ENCODE peak calls at places on chromosomes 5 and 9, in five cellular contexts. G is mucosa of descending colon; Q is lower leg skin; U is CD8-positive, alpha-beta T cell; B is effector memory CD4-positive, alpha-beta T cell. V is an unnamed sample.

GRCh38 chr9:135047521-135047920 is 39.9 kb upstream of the OLFM1 start:
- DNase-seq in G (no peak), Q (no peak), U (no peak), B (no peak), V (no peak)

GRCh38 chr9:5630038-5630507 is 1.2 kb downstream of the RIC1 start:
- DNase-seq in G (peak), Q (no peak), U (no peak), B (no peak), V (no peak)

GRCh38 chr5:107134931-107135330 is 535.8 kb downstream of the EFNA5 start:
- DNase-seq in G (no peak), Q (no peak), U (no peak), B (no peak), V (no peak)

GRCh38 chr5:141695627-141696180 is 13.7 kb upstream of the ARAP3 start:
- DNase-seq in G (peak), Q (no peak), U (no peak), B (no peak), V (peak)

GRCh38 chr5:33994845-33995244 is 10.4 kb upstream of the SLC45A2 start:
- DNase-seq in G (no peak), Q (no peak), U (no peak), B (no peak), V (no peak)

GRCh38 chr9:70220216-70220615 is 38.6 kb upstream of the SMC5 start:
- DNase-seq in G (no peak), Q (no peak), U (no peak), B (no peak), V (no peak)

GRCh38 chr5:92945630-92946097 is 635.4 kb downstream of the NR2F1-AS1 start:
- DNase-seq in G (no peak), Q (no peak), U (no peak), B (no peak), V (no peak)

GRCh38 chr5:90410178-90410762 is 714 bp upstream of the CETN3 start:
- DNase-seq in G (no peak), Q (no peak), U (no peak), B (no peak), V (no peak)

GRCh38 chr9:131447148-131447547 is 53.3 kb downstream of the PRRC2B start:
- DNase-seq in G (no peak), Q (peak), U (no peak), B (no peak), V (no peak)

GRCh38 chr5:86029308-86029707 is 588.4 kb upstream of the COX7C start:
- DNase-seq in G (no peak), Q (no peak), U (no peak), B (no peak), V (no peak)

GRCh38 chr9:118529210-118529609 is 825.0 kb downstream of the TLR4 start:
- DNase-seq in G (no peak), Q (no peak), U (no peak), B (no peak), V (no peak)

GRCh38 chr5:66848749-66849641 is 252.8 kb downstream of the MAST4 start:
- DNase-seq in G (no peak), Q (no peak), U (no peak), B (no peak), V (no peak)

GRCh38 chr9:131228096-131228495 is 48.2 kb downstream of the FAM78A start:
- DNase-seq in G (no peak), Q (no peak), U (no peak), B (no peak), V (no peak)

GRCh38 chr5:157568717-157569116 is 6.9 kb downstream of the ADAM19 start:
- DNase-seq in G (no peak), Q (no peak), U (no peak), B (no peak), V (no peak)

GRCh38 chr5:89260254-89260653 is 377.3 kb upstream of the MEF2C start:
- DNase-seq in G (no peak), Q (no peak), U (no peak), B (no peak), V (no peak)

GRCh38 chr5:176365663-176366574 is 632 bp downstream of the ARL10 start:
- DNase-seq in G (peak), Q (no peak), U (no peak), B (no peak), V (peak)

GRCh38 chr9:121398374-121398773 is 28.3 kb upstream of the STOM start:
- DNase-seq in G (no peak), Q (peak), U (no peak), B (no peak), V (no peak)

GRCh38 chr9:69621735-69622460 is 50.3 kb downstream of the APBA1 start:
- DNase-seq in G (no peak), Q (no peak), U (no peak), B (no peak), V (no peak)

GRCh38 chr9:135617538-135617900 is 21.8 kb downstream of the GLT6D1 start:
- DNase-seq in G (no peak), Q (no peak), U (no peak), B (no peak), V (no peak)

GRCh38 chr5:90473321-90474234 is 993 bp downstream of the MBLAC2 start:
- DNase-seq in G (peak), Q (peak), U (no peak), B (no peak), V (peak)

GRCh38 chr5:139043127-139043905 is 154.9 kb downstream of the SIL1 start:
- DNase-seq in G (no peak), Q (no peak), U (no peak), B (no peak), V (no peak)

GRCh38 chr9:130451509-130452388 is 7.0 kb downstream of the ASS1 start:
- DNase-seq in G (peak), Q (peak), U (no peak), B (no peak), V (peak)

GRCh38 chr9:132809677-132810076 is 68.4 kb downstream of the AK8 start:
- DNase-seq in G (no peak), Q (no peak), U (no peak), B (no peak), V (no peak)

GRCh38 chr5:149831492-149831891 is 101.4 kb downstream of the PPARGC1B start:
- DNase-seq in G (no peak), Q (no peak), U (no peak), B (no peak), V (no peak)

GRCh38 chr5:61229416-61229815 is 67.1 kb upstream of the SMIM15 start:
- DNase-seq in G (no peak), Q (no peak), U (no peak), B (no peak), V (no peak)

GRCh38 chr5:37839441-37840035 is 303 bp downstream of the GDNF start:
- DNase-seq in G (no peak), Q (peak), U (no peak), B (no peak), V (peak)

GRCh38 chr9:95504053-95504963 is 12.5 kb downstream of the PTCH1 start:
- DNase-seq in G (no peak), Q (no peak), U (no peak), B (no peak), V (peak)

GRCh38 chr5:72847439-72847838 is 31.0 kb downstream of the TNPO1 start:
- DNase-seq in G (no peak), Q (no peak), U (no peak), B (no peak), V (no peak)
- H3K4me3 ChIP-seq in G (no peak), Q (no peak), U (peak), B (peak), V (peak)

GRCh38 chr9:128838338-128838737 is 8.7 kb upstream of the SPOUT1 start:
- DNase-seq in G (no peak), Q (no peak), U (no peak), B (no peak), V (no peak)
- H3K4me3 ChIP-seq in G (no peak), Q (no peak), U (no peak), B (no peak), V (no peak)

DNA sequence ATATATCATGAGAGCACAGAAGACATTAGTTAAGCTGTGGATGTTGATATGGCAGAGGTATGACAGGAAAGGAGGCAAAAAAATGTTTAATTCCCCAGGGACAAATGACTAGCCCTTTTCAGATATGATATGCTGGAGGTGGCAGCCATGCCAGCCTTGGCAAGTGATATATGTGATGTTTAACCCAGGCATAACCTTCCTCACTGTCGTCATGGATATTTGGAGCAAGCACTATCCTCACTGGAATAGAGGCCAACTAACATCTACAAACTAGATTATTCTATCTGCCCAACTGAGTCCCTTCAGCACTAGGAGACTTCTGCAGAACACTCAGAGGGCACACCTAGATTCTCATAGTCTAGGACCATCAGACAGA is 27.3 kb upstream of the SLC46A2 start:
- DNase-seq in G (peak), Q (no peak), U (no peak), B (no peak), V (no peak)
- H3K4me3 ChIP-seq in G (no peak), Q (no peak), U (no peak), B (no peak), V (no peak)

DNA sequence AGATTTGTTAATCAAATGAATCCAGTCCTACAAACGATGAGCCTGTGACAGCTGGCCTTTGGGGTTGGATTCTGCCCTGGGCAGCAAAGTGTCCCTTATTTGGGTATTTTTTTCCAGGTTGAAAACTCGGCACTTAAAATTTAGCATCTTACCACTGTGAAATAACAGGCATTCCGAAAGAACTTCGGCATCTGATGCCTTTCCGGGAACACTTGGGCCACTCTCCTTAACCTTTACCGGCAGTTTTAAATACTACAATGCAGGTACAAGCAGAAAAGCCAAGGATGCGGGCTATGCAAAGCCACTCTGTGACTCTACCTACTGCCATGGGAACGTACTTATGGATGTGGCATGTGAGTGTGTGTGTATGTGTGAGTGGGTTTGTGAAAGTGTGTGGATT is 1.0 kb upstream of the RASGRF2 start:
- DNase-seq in G (no peak), Q (no peak), U (no peak), B (no peak), V (no peak)
- H3K4me3 ChIP-seq in G (no peak), Q (no peak), U (peak), B (no peak), V (no peak)